ENCODE peak calls at places on chromosome 5, in eight cellular contexts. M is right lobe of liver, N is lung, I is hepatocyte, C is BE2C, O is right atrium auricular region, Q is osteoblast, S is tibial artery. J is an unnamed sample.

GRCh38 chr5:83405662-83406061 is 65.9 kb upstream of the VCAN start:
- DNase-seq in M (no peak), N (no peak), I (no peak), C (no peak), O (no peak), Q (no peak), S (no peak), J (no peak)

GRCh38 chr5:14397717-14398116 is 183.9 kb upstream of the OTULINL start:
- DNase-seq in M (no peak), N (no peak), I (no peak), C (no peak), O (no peak), Q (no peak), S (no peak), J (no peak)

GRCh38 chr5:83467315-83468044 is 4.1 kb upstream of the VCAN start:
- DNase-seq in M (no peak), N (no peak), I (no peak), C (no peak), O (peak; percentile 82), Q (peak; percentile 87), S (peak; percentile 62), J (no peak)

GRCh38 chr5:83026930-83027687 is 50.1 kb downstream of the TMEM167A start:
- DNase-seq in M (no peak), N (no peak), I (no peak), C (no peak), O (no peak), Q (no peak), S (no peak), J (peak; percentile 80)

GRCh38 chr5:130715541-130715940 is 449.5 kb downstream of the HINT1 start:
- DNase-seq in M (no peak), N (no peak), I (no peak), C (no peak), O (no peak), Q (peak; percentile 4), S (no peak), J (no peak)

GRCh38 chr5:146447734-146448380 is 724 bp downstream of the TCERG1 start:
- DNase-seq in M (no peak), N (peak; percentile 36), I (peak; percentile 37), C (no peak), O (no peak), Q (no peak), S (no peak), J (no peak)

GRCh38 chr5:118681655-118682054 is 306.7 kb downstream of the DTWD2 start:
- DNase-seq in M (peak; percentile 56), N (no peak), I (no peak), C (no peak), O (no peak), Q (no peak), S (no peak), J (no peak)

GRCh38 chr5:68285857-68286611 is 70.5 kb downstream of the PIK3R1 start:
- DNase-seq in M (no peak), N (no peak), I (peak; percentile 79), C (peak; percentile 26), O (no peak), Q (peak; percentile 71), S (no peak), J (no peak)

GRCh38 chr5:177306674-177307543 is 3.3 kb downstream of the PRELID1 start:
- DNase-seq in M (no peak), N (no peak), I (no peak), C (no peak), O (peak; percentile 62), Q (no peak), S (peak; percentile 65), J (peak; percentile 74)

GRCh38 chr5:56712895-56713565 is 102.3 kb upstream of the MAP3K1 start:
- DNase-seq in M (no peak), N (no peak), I (no peak), C (peak; percentile 24), O (no peak), Q (no peak), S (no peak), J (no peak)

GRCh38 chr5:159515909-159516415 is 185.7 kb upstream of the IL12B start:
- DNase-seq in M (peak; percentile 66), N (peak; percentile 62), I (peak; percentile 69), C (peak; percentile 40), O (peak; percentile 69), Q (no peak), S (peak; percentile 84), J (peak; percentile 95)

GRCh38 chr5:139676951-139677367 is 28.8 kb downstream of the CXXC5 start:
- DNase-seq in M (no peak), N (no peak), I (no peak), C (peak; percentile 48), O (no peak), Q (no peak), S (no peak), J (no peak)

GRCh38 chr5:157820593-157821252 is 38.2 kb downstream of the CLINT1 start:
- DNase-seq in M (no peak), N (no peak), I (peak; percentile 76), C (peak; percentile 40), O (no peak), Q (no peak), S (no peak), J (no peak)

GRCh38 chr5:1034421-1034905 is 25.9 kb downstream of the NKD2 start:
- DNase-seq in M (no peak), N (no peak), I (no peak), C (peak; percentile 33), O (no peak), Q (peak; percentile 67), S (no peak), J (no peak)

GRCh38 chr5:147911427-147911826 is 5.1 kb upstream of the C5orf46 start:
- DNase-seq in M (peak; percentile 86), N (no peak), I (no peak), C (no peak), O (no peak), Q (no peak), S (peak; percentile 87), J (no peak)

GRCh38 chr5:109907751-109908150 is 218.0 kb downstream of the MAN2A1 start:
- DNase-seq in M (no peak), N (no peak), I (peak; percentile 26), C (no peak), O (no peak), Q (no peak), S (no peak), J (no peak)

GRCh38 chr5:82561786-82562185 is 283.6 kb upstream of the RPS23 start:
- DNase-seq in M (no peak), N (no peak), I (no peak), C (no peak), O (no peak), Q (no peak), S (no peak), J (no peak)

GRCh38 chr5:132083065-132083678 is 9.6 kb downstream of the CSF2 start:
- DNase-seq in M (no peak), N (no peak), I (no peak), C (no peak), O (no peak), Q (peak; percentile 23), S (no peak), J (no peak)

GRCh38 chr5:83095973-83096539 is 18.7 kb downstream of the XRCC4 start:
- DNase-seq in M (no peak), N (no peak), I (peak; percentile 67), C (peak; percentile 25), O (no peak), Q (peak; percentile 86), S (peak; percentile 71), J (no peak)

GRCh38 chr5:175668006-175668405 is 10.1 kb downstream of the HRH2 start:
- DNase-seq in M (no peak), N (no peak), I (no peak), C (no peak), O (no peak), Q (peak; percentile 26), S (no peak), J (no peak)

GRCh38 chr5:176679365-176680225 is 32.3 kb downstream of the TSPAN17 start:
- DNase-seq in M (no peak), N (no peak), I (no peak), C (no peak), O (no peak), Q (peak; percentile 77), S (no peak), J (no peak)

GRCh38 chr5:178333821-178334481 is 101.3 kb upstream of the PHYKPL start:
- DNase-seq in M (no peak), N (no peak), I (no peak), C (no peak), O (no peak), Q (no peak), S (peak; percentile 57), J (no peak)
- H3K4me1 ChIP-seq in M (peaks cover 54% of the 10 kb centered on the region), N (peaks cover 15% of the 10 kb centered on the region), I (peaks cover 19% of the 10 kb centered on the region), C (peaks cover 7% of the 10 kb centered on the region), O (no peaks in the 10 kb centered on the region), Q (no peaks in the 10 kb centered on the region), S (peaks cover 9% of the 10 kb centered on the region), J (no peaks in the 10 kb centered on the region)

GRCh38 chr5:93620487-93621339 is 37.7 kb downstream of the NR2F1 start:
- DNase-seq in M (peak; percentile 72), N (peak; percentile 58), I (peak; percentile 85), C (peak; percentile 89), O (no peak), Q (peak; percentile 94), S (peak; percentile 74), J (peak; percentile 91)
- TF ChIP-seq CTCF in M (peak; percentile 28), N (no peak), I (peak; percentile 21), C (peak; percentile 22), O (peak; percentile 39), Q (peak; percentile 10), S (no peak), J (peak; percentile 42)

DNA sequence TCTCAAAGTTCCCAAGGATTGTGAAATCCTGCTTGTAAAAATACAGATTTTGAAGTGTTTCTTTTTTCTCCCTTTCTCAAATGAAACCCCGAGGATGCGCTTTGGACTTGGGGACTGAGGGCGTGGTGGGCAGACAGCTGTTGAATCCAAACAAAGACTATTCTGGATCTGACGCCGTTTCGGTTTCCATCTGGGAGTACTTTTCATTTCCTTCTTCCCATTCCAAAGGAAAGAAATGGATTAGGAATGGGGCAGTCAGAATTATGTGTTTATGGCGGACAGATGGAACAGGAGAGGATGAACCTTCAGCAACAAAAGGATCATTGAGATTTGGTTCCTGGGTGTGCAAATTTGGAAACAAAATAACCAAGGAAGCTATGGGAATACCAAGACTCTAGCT is 300.5 kb downstream of the PARP8 start:
- DNase-seq in M (no peak), N (no peak), I (peak; percentile 25), C (no peak), O (no peak), Q (no peak), S (no peak), J (no peak)
- H3K4me1 ChIP-seq in M (peaks cover 20% of the 10 kb centered on the region), N (peaks cover 6% of the 10 kb centered on the region), I (peaks cover 3% of the 10 kb centered on the region), C (no peaks in the 10 kb centered on the region), O (no peaks in the 10 kb centered on the region), Q (peaks cover 8% of the 10 kb centered on the region), S (peaks cover 54% of the 10 kb centered on the region), J (no peaks in the 10 kb centered on the region)

GRCh38 chr5:173103411-173103810 is 40.9 kb upstream of the BNIP1 start:
- DNase-seq in M (no peak), N (no peak), I (no peak), C (no peak), O (no peak), Q (no peak), S (no peak), J (no peak)

GRCh38 chr5:173098787-173099186 is 42.6 kb downstream of the CREBRF start:
- DNase-seq in M (no peak), N (no peak), I (no peak), C (no peak), O (no peak), Q (no peak), S (no peak), J (no peak)

GRCh38 chr5:173101245-173101644 is 43.1 kb upstream of the BNIP1 start:
- DNase-seq in M (no peak), N (no peak), I (no peak), C (no peak), O (no peak), Q (no peak), S (no peak), J (no peak)

GRCh38 chr5:173094012-173094661 is 38.0 kb downstream of the CREBRF start:
- DNase-seq in M (no peak), N (no peak), I (no peak), C (no peak), O (no peak), Q (no peak), S (no peak), J (no peak)

GRCh38 chr5:173099461-173099860 is 43.3 kb downstream of the CREBRF start:
- DNase-seq in M (no peak), N (no peak), I (no peak), C (no peak), O (no peak), Q (no peak), S (no peak), J (no peak)
- TF ChIP-seq CTCF in M (no peak), N (no peak), I (no peak), C (no peak), O (no peak), Q (no peak), S (no peak), J (no peak)

J was measured in endodermal cell.